ENCODE peak calls at places on chromosomes 1 and 21, in six cellular contexts. W, V, T, N, O and J are unnamed samples.

GRCh38 chr1:52060822-52061221 is 4.7 kb downstream of the BTF3L4 start:
- DNase-seq in T (no peak), W (no peak), N (no peak), V (no peak), O (no peak), J (no peak)

GRCh38 chr1:213186168-213186567 is 135.1 kb downstream of the RPS6KC1 start:
- DNase-seq in W (no peak), N (no peak), O (no peak), V (no peak), T (no peak), J (no peak)

GRCh38 chr1:170075186-170075585 is 691 bp upstream of the KIFAP3 start:
- DNase-seq in N (no peak), O (no peak), T (no peak), V (no peak), W (no peak), J (no peak)

GRCh38 chr1:227316941-227317540 is 1.3 kb downstream of the CDC42BPA start:
- DNase-seq in V (no peak), W (no peak), O (peak; percentile 66), T (no peak), N (no peak), J (no peak)

GRCh38 chr21:46000731-46001641 is 19.4 kb downstream of the COL6A1 start:
- DNase-seq in V (no peak), W (no peak), N (peak; percentile 16), O (peak; percentile 42), T (peak; percentile 16), J (no peak)

GRCh38 chr21:27329255-27329851 is 362.5 kb upstream of the ADAMTS5 start:
- DNase-seq in O (no peak), T (no peak), W (no peak), V (no peak), N (no peak), J (no peak)

GRCh38 chr1:231665046-231665445 is 38.5 kb downstream of the DISC1 start:
- DNase-seq in N (no peak), V (no peak), T (no peak), O (no peak), W (no peak), J (no peak)

GRCh38 chr1:198496216-198497143 is 44.0 kb downstream of the ATP6V1G3 start:
- DNase-seq in V (no peak), N (no peak), T (no peak), W (no peak), O (peak; percentile 84), J (no peak)

GRCh38 chr1:237261198-237261597 is 219.2 kb downstream of the RYR2 start:
- DNase-seq in V (no peak), N (no peak), T (no peak), O (no peak), W (no peak), J (no peak)

GRCh38 chr1:11929849-11930248 is 3.6 kb upstream of the KIAA2013 start:
- DNase-seq in T (peak; percentile 82), V (no peak), W (no peak), N (peak; percentile 66), O (peak; percentile 85), J (peak; percentile 35)

GRCh38 chr1:54599211-54599823 is 24.0 kb downstream of the FAM151A start:
- DNase-seq in O (no peak), V (no peak), N (no peak), W (no peak), T (no peak), J (no peak)

GRCh38 chr1:175678471-175678870 is 64.9 kb downstream of the TNR start:
- DNase-seq in T (no peak), W (no peak), V (no peak), N (no peak), O (no peak), J (no peak)

GRCh38 chr21:40466893-40467483 is 380.0 kb downstream of the DSCAM start:
- DNase-seq in W (no peak), O (no peak), T (no peak), N (no peak), V (no peak), J (no peak)

GRCh38 chr1:174291059-174291458 is 131.7 kb downstream of the RABGAP1L start:
- DNase-seq in W (no peak), V (no peak), T (no peak), O (no peak), N (no peak), J (no peak)

GRCh38 chr1:228158151-228158571 is 7.4 kb upstream of the IBA57 start:
- DNase-seq in N (no peak), V (no peak), W (no peak), T (peak; percentile 9), O (peak; percentile 33), J (no peak)

GRCh38 chr1:77605246-77606026 is 77.0 kb downstream of the ZZZ3 start:
- DNase-seq in T (peak; percentile 62), V (no peak), N (peak; percentile 53), O (peak; percentile 31), W (no peak), J (peak; percentile 60)

GRCh38 chr1:203650012-203650836 is 23.6 kb downstream of the ATP2B4 start:
- DNase-seq in T (peak; percentile 66), V (no peak), N (peak; percentile 70), W (peak; percentile 35), O (peak; percentile 76), J (peak; percentile 78)

GRCh38 chr1:100358210-100358609 is 5.9 kb downstream of the CDC14A start:
- DNase-seq in W (no peak), O (peak; percentile 40), T (no peak), N (no peak), V (no peak), J (no peak)

GRCh38 chr1:109740615-109741373 is at the start of gene GSTM3:
- DNase-seq in V (no peak), O (no peak), W (no peak), N (no peak), T (no peak), J (no peak)

GRCh38 chr21:46161800-46162592 is 6.6 kb upstream of the FTCD start:
- DNase-seq in T (no peak), N (no peak), W (no peak), V (no peak), O (no peak), J (no peak)

GRCh38 chr1:107767156-107767582 is 197.8 kb downstream of the VAV3 start:
- DNase-seq in V (no peak), O (no peak), T (no peak), N (no peak), W (no peak), J (no peak)

GRCh38 chr1:42046772-42047552 is 106.2 kb upstream of the GUCA2B start:
- DNase-seq in V (no peak), N (peak; percentile 29), O (no peak), W (no peak), T (no peak), J (no peak)

GRCh38 chr1:46394108-46394871 is at the start of gene FAAH:
- DNase-seq in T (peak; percentile 68), N (peak; percentile 70), O (peak; percentile 61), V (no peak), W (no peak), J (peak; percentile 79)

GRCh38 chr1:94416901-94417701 is 1.1 kb upstream of the ABCD3 start:
- DNase-seq in T (no peak), N (no peak), V (no peak), W (no peak), O (peak; percentile 85), J (peak; percentile 49)

GRCh38 chr1:100622966-100623762 is 85.2 kb downstream of the GPR88 start:
- DNase-seq in V (no peak), T (no peak), W (no peak), N (no peak), O (peak; percentile 84), J (no peak)

GRCh38 chr1:232952514-232953175 is 2.2 kb downstream of the NTPCR start:
- DNase-seq in O (peak; percentile 73), N (no peak), T (no peak), V (no peak), W (no peak), J (peak; percentile 58)

GRCh38 chr1:232949636-232950196 is 695 bp upstream of the NTPCR start:
- DNase-seq in V (no peak), O (no peak), N (no peak), W (no peak), T (no peak), J (no peak)

GRCh38 chr1:232950197-232950918 is at the start of gene NTPCR:
- DNase-seq in W (peak; percentile 90), O (peak; percentile 98), V (peak; percentile 96), N (peak; percentile 97), T (peak; percentile 92), J (peak; percentile 96)

GRCh38 chr1:232951605-232952004 is 1.2 kb downstream of the NTPCR start:
- DNase-seq in W (no peak), V (no peak), N (no peak), O (no peak), T (no peak), J (no peak)

DNA sequence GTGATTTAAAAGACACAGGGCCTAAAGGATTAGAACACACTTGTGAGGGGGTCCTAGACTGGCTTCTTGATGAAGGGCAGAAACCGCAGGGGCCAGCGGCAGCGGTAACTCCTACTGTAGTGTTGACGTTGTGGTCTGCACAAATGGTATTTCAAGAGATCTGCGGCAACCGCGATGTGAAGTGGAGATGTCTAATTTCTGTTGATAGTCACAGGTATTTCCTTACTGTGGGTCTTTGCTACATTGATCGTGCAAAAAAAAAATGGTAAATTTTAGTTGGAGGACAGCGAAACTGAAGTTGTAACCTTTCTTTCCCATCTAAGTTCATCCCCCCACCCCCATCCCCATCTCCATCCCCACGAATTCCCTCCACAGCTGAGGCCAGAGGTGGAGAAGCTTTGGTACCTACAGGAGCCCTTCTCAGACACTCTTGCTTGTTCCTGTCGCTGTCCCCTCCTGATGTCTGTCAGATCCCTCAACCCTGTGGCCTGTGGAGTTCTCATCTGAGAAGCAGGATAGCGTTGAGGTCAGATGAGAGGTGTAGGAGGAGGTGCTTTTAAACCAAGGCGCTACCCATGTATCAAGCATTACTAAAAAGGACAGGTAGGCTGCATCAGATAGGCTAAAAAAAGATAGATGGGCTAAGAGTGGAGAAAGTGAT is 638 bp downstream of the NTPCR start:
- DNase-seq in O (peak; percentile 37), W (no peak), T (no peak), N (no peak), V (no peak), J (peak; percentile 40)
- H3K27ac ChIP-seq in O (no peak overlapping the region), W (peak overlapping the region; percentile 56), T (peak overlapping the region; percentile 93), N (peak overlapping the region; percentile 90), V (peak overlapping the region; percentile 81), J (peak overlapping the region; percentile 84)

DNA sequence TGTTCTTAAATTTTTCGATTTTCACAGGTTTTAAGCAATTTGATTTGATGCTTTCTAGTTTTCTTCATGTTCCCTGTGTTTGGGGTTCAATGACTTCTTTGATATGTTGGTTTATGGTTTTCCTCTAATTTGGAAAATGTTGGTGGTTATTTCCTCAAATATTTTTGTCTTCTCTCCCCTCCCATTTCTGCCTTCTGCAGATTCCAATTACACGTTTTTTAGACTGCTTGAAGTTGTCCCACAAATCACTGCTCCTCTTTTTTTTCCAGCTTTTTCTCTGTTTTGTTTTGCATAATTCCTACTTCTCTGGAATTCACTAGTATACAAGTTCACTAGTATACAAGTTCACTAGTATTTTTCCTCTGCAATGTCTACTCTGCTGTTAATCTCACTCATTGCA is 61.3 kb downstream of the FAF1 start:
- DNase-seq in W (no peak), O (no peak), T (no peak), V (no peak), N (no peak), J (no peak)
- H3K27ac ChIP-seq in W (no peak overlapping the region), O (no peak overlapping the region), T (no peak overlapping the region), V (no peak overlapping the region), N (no peak overlapping the region), J (no peak overlapping the region)

GRCh38 chr1:235648954-235649721 is 446 bp downstream of the GNG4 start:
- DNase-seq in T (peak; percentile 34), O (peak; percentile 87), N (peak; percentile 42), V (peak; percentile 89), W (peak; percentile 20), J (peak; percentile 79)
- H3K27ac ChIP-seq in T (no peak overlapping the region), O (no peak overlapping the region), N (no peak overlapping the region), V (no peak overlapping the region), W (no peak overlapping the region), J (no peak overlapping the region)

GRCh38 chr21:33949516-33950424 is 34.2 kb upstream of the ATP5PO start:
- DNase-seq in W (no peak), N (no peak), T (no peak), O (no peak), V (no peak), J (no peak)
- H3K27ac ChIP-seq in W (peak overlapping the region; percentile 94), N (no peak overlapping the region), T (no peak overlapping the region), O (no peak overlapping the region), V (peak overlapping the region; percentile 85), J (peak overlapping the region; percentile 79)